ENCODE peak calls at places on chromosome 3, in eight cellular contexts. One of them, this sample, is unnamed.

GRCh38 chr3:38143511-38143910 is 5.0 kb downstream of the MYD88 start:
- DNase-seq in fibroblast of pulmonary artery: no peak
- DNase-seq in KBM-7: no peak
- DNase-seq in cardiac fibroblast: no peak
- DNase-seq in kidney glomerular epithelial cell: no peak
- DNase-seq in AG04449: no peak
- DNase-seq in HTR-8/SVneo: no peak
- DNase-seq in EH: no peak
- DNase-seq in this sample: no peak

GRCh38 chr3:126304704-126305103 is 52.5 kb downstream of the KLF15 start:
- DNase-seq in EH: peak; percentile 38
- DNase-seq in AG04449: no peak
- DNase-seq in KBM-7: no peak
- DNase-seq in fibroblast of pulmonary artery: no peak
- DNase-seq in cardiac fibroblast: no peak
- DNase-seq in HTR-8/SVneo: no peak
- DNase-seq in kidney glomerular epithelial cell: peak; percentile 0
- DNase-seq in this sample: no peak

GRCh38 chr3:129122697-129123055 is 1.1 kb upstream of the RAB43 start:
- DNase-seq in KBM-7: no peak
- DNase-seq in kidney glomerular epithelial cell: no peak
- DNase-seq in HTR-8/SVneo: no peak
- DNase-seq in AG04449: no peak
- DNase-seq in EH: peak; percentile 21
- DNase-seq in fibroblast of pulmonary artery: no peak
- DNase-seq in cardiac fibroblast: peak; percentile 24
- DNase-seq in this sample: peak; percentile 28

GRCh38 chr3:15682766-15683165 is 81.2 kb downstream of the BTD start:
- DNase-seq in cardiac fibroblast: peak; percentile 79
- DNase-seq in HTR-8/SVneo: no peak
- DNase-seq in AG04449: peak; percentile 45
- DNase-seq in EH: peak; percentile 68
- DNase-seq in fibroblast of pulmonary artery: peak; percentile 77
- DNase-seq in kidney glomerular epithelial cell: no peak
- DNase-seq in KBM-7: peak; percentile 32
- DNase-seq in this sample: peak; percentile 79

GRCh38 chr3:46880884-46881818 is 3.6 kb downstream of the PTH1R start:
- DNase-seq in kidney glomerular epithelial cell: no peak
- DNase-seq in cardiac fibroblast: no peak
- DNase-seq in fibroblast of pulmonary artery: no peak
- DNase-seq in HTR-8/SVneo: no peak
- DNase-seq in KBM-7: no peak
- DNase-seq in EH: no peak
- DNase-seq in AG04449: no peak
- DNase-seq in this sample: no peak

GRCh38 chr3:69329897-69330296 is 56.0 kb downstream of the FRMD4B start:
- DNase-seq in kidney glomerular epithelial cell: peak; percentile 84
- DNase-seq in cardiac fibroblast: no peak
- DNase-seq in fibroblast of pulmonary artery: no peak
- DNase-seq in AG04449: peak; percentile 80
- DNase-seq in HTR-8/SVneo: peak; percentile 55
- DNase-seq in EH: peak; percentile 95
- DNase-seq in KBM-7: no peak
- DNase-seq in this sample: peak; percentile 50

GRCh38 chr3:160553829-160554228 is 11.5 kb downstream of the KPNA4 start:
- DNase-seq in cardiac fibroblast: no peak
- DNase-seq in KBM-7: no peak
- DNase-seq in fibroblast of pulmonary artery: no peak
- DNase-seq in HTR-8/SVneo: no peak
- DNase-seq in AG04449: no peak
- DNase-seq in kidney glomerular epithelial cell: no peak
- DNase-seq in EH: no peak
- DNase-seq in this sample: no peak

GRCh38 chr3:112647122-112647521 is 6.2 kb upstream of the CCDC80 start:
- DNase-seq in EH: peak; percentile 97
- DNase-seq in kidney glomerular epithelial cell: peak; percentile 97
- DNase-seq in cardiac fibroblast: peak; percentile 93
- DNase-seq in fibroblast of pulmonary artery: peak; percentile 94
- DNase-seq in KBM-7: no peak
- DNase-seq in AG04449: peak; percentile 86
- DNase-seq in HTR-8/SVneo: peak; percentile 71
- DNase-seq in this sample: peak; percentile 94

This sample was measured in choroid plexus epithelial cell.